ENCODE peak calls at places on chromosomes 12 and 14, in five cellular contexts. N is breast epithelium, P is A549, K is suprapubic skin, F is Peyer's patch. T is an unnamed sample.

GRCh38 chr12:30546121-30546520 is 149.5 kb downstream of the IPO8 start:
- DNase-seq in N (no peak), P (peak), K (no peak), F (no peak), T (no peak)

GRCh38 chr12:50633950-50634349 is 129.2 kb downstream of the DIP2B start:
- DNase-seq in N (no peak), P (no peak), K (no peak), F (no peak), T (no peak)

GRCh38 chr12:105945935-105946334 is 192.8 kb downstream of the NUAK1 start:
- DNase-seq in N (no peak), P (no peak), K (no peak), F (no peak), T (no peak)

GRCh38 chr14:50003213-50004021 is 110.5 kb downstream of the ARF6 start:
- DNase-seq in N (peak), P (peak), K (peak), F (peak), T (peak)

GRCh38 chr12:48969847-48970701 is 1.5 kb downstream of the WNT10B start:
- DNase-seq in N (no peak), P (no peak), K (no peak), F (no peak), T (no peak)

GRCh38 chr12:48084841-48085460 is 20.9 kb downstream of the SENP1 start:
- DNase-seq in N (no peak), P (no peak), K (no peak), F (no peak), T (no peak)

GRCh38 chr12:104702565-104703139 is 245.9 kb downstream of the CHST11 start:
- DNase-seq in N (peak), P (no peak), K (peak), F (no peak), T (peak)

GRCh38 chr12:6069452-6070093 is 54.9 kb downstream of the VWF start:
- DNase-seq in N (no peak), P (no peak), K (no peak), F (no peak), T (no peak)

GRCh38 chr14:22980672-22981089 is 1.7 kb downstream of the AJUBA start:
- DNase-seq in N (peak), P (peak), K (peak), F (no peak), T (no peak)

GRCh38 chr12:123027726-123028445 is 47.4 kb downstream of the ARL6IP4 start:
- DNase-seq in N (no peak), P (no peak), K (no peak), F (no peak), T (no peak)

GRCh38 chr12:77796775-77797174 is 33.9 kb upstream of the NAV3 start:
- DNase-seq in N (no peak), P (no peak), K (no peak), F (no peak), T (no peak)

GRCh38 chr14:94473666-94474410 is 2.2 kb downstream of the SERPINA9 start:
- DNase-seq in N (peak), P (no peak), K (no peak), F (no peak), T (no peak)

GRCh38 chr12:100166232-100166631 is 23.6 kb upstream of the BLTP3B start:
- DNase-seq in N (no peak), P (no peak), K (no peak), F (no peak), T (no peak)

GRCh38 chr14:64209428-64210165 is 84.6 kb downstream of the ESR2 start:
- DNase-seq in N (no peak), P (no peak), K (no peak), F (peak), T (peak)

GRCh38 chr12:7101047-7101693 is 7.8 kb downstream of the C1RL start:
- DNase-seq in N (no peak), P (no peak), K (peak), F (no peak), T (peak)

GRCh38 chr14:74599946-74600345 is 12.1 kb downstream of the LTBP2 start:
- DNase-seq in N (no peak), P (no peak), K (no peak), F (no peak), T (no peak)

GRCh38 chr12:54383041-54383609 is 1.4 kb downstream of the ZNF385A start:
- DNase-seq in N (no peak), P (peak), K (no peak), F (no peak), T (no peak)

GRCh38 chr14:91227183-91227628 is 17.3 kb downstream of the GPR68 start:
- DNase-seq in N (no peak), P (no peak), K (no peak), F (no peak), T (no peak)

GRCh38 chr12:46831335-46832083 is 5.7 kb upstream of the SLC38A4 start:
- DNase-seq in N (no peak), P (no peak), K (peak), F (no peak), T (peak)

GRCh38 chr12:110351119-110351518 is 52.4 kb downstream of the ANAPC7 start:
- DNase-seq in N (no peak), P (no peak), K (no peak), F (no peak), T (no peak)

GRCh38 chr14:98808494-98809407 is 463.2 kb downstream of the BCL11B start:
- DNase-seq in N (peak), P (no peak), K (no peak), F (no peak), T (peak)

GRCh38 chr14:95522556-95522955 is 6.1 kb upstream of the SYNE3 start:
- DNase-seq in N (no peak), P (no peak), K (no peak), F (no peak), T (no peak)

GRCh38 chr12:130031571-130032189 is 127.9 kb upstream of the TMEM132D start:
- DNase-seq in N (no peak), P (peak), K (no peak), F (no peak), T (peak)

GRCh38 chr12:95548539-95549391 is 2.5 kb downstream of the USP44 start:
- DNase-seq in N (peak), P (peak), K (peak), F (peak), T (peak)

GRCh38 chr12:29282452-29282851 is 98.5 kb downstream of the ERGIC2 start:
- DNase-seq in N (no peak), P (no peak), K (no peak), F (no peak), T (no peak)

GRCh38 chr14:47391105-47391504 is 284.3 kb downstream of the MDGA2 start:
- DNase-seq in N (no peak), P (no peak), K (no peak), F (no peak), T (no peak)

GRCh38 chr12:110780448-110780847 is 37.8 kb upstream of the PPP1CC start:
- DNase-seq in N (no peak), P (no peak), K (no peak), F (peak), T (no peak)

GRCh38 chr14:61561657-61562276 is 133.5 kb upstream of the HIF1A start:
- DNase-seq in N (peak), P (peak), K (peak), F (no peak), T (peak)

GRCh38 chr14:50013198-50013918 is 103.0 kb downstream of the VCPKMT start:
- DNase-seq in N (peak), P (no peak), K (no peak), F (no peak), T (no peak)

GRCh38 chr14:101947577-101947903 is 16.8 kb upstream of the DYNC1H1 start:
- DNase-seq in N (no peak), P (no peak), K (no peak), F (no peak), T (no peak)

GRCh38 chr14:100345711-100346110 is 22.6 kb downstream of the SLC25A47 start:
- DNase-seq in N (no peak), P (no peak), K (no peak), F (no peak), T (no peak)

GRCh38 chr14:64501326-64502171 is 2.1 kb downstream of the ZBTB25 start:
- DNase-seq in N (peak), P (peak), K (peak), F (no peak), T (peak)

GRCh38 chr12:119239040-119239439 is 60.3 kb downstream of the HSPB8 start:
- DNase-seq in N (no peak), P (no peak), K (no peak), F (no peak), T (no peak)

GRCh38 chr12:18250313-18250916 is 10.9 kb upstream of the PIK3C2G start:
- DNase-seq in N (no peak), P (peak), K (no peak), F (no peak), T (no peak)

GRCh38 chr14:60249321-60250251 is 565 bp downstream of the PPM1A start:
- DNase-seq in N (peak), P (peak), K (peak), F (peak), T (peak)

GRCh38 chr12:79897617-79898016 is 37.3 kb downstream of the PPP1R12A start:
- DNase-seq in N (no peak), P (peak), K (no peak), F (no peak), T (no peak)

GRCh38 chr12:79895041-79895440 is 39.9 kb downstream of the PPP1R12A start:
- DNase-seq in N (no peak), P (no peak), K (no peak), F (no peak), T (no peak)

GRCh38 chr12:79891506-79892162 is 43.3 kb downstream of the PPP1R12A start:
- DNase-seq in N (no peak), P (no peak), K (no peak), F (no peak), T (no peak)

GRCh38 chr12:79900199-79900598 is 34.7 kb downstream of the PPP1R12A start:
- DNase-seq in N (no peak), P (no peak), K (no peak), F (no peak), T (no peak)

DNA sequence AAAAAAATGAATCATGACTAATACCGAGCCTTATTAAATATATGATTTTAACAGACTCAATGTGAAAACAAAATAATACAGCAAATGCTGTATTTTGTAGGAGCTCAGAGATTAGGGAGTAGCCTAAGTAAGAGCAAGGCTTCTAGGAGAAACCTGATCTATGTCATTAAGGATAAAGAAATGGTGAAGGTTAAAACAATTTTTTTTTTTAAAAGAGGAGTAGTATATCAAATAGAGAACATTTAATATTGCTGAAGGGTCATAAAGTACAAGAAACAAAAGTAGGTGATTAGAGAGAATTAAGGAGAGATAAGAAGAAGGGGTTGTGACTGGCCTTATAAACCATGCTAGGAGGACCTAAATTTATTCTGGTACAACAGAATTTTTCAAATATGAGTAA is 39.1 kb downstream of the PPP1R12A start:
- DNase-seq in N (no peak), P (no peak), K (no peak), F (no peak), T (no peak)
- H3K27ac ChIP-seq in N (peak), P (no peak), K (no peak), F (no peak), T (no peak)

DNA sequence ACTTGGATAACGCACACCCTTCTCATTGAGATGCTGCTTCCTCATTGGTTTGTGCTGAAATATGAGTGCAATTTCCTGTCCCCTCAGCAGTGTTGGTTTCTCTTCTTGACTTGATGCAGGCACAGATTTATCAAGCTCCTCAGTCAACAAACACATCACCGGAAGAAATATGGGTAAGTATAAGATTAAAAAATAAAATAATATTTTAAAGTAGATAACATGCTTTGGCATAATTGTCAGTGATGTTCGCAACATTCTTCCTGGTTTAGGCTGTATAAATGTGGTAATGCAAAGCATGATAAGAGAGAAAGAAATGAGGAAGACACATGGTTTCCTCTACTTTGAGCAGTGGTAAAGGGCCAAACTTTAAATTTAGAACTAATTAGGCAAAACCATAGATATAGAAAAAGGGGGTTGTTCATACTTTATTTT is at the start of gene GPR65:
- DNase-seq in N (no peak), P (no peak), K (no peak), F (peak), T (no peak)
- TF ChIP-seq POLR2A in N (no peak), P (no peak), K (peak), F (peak), T (no peak)

DNA sequence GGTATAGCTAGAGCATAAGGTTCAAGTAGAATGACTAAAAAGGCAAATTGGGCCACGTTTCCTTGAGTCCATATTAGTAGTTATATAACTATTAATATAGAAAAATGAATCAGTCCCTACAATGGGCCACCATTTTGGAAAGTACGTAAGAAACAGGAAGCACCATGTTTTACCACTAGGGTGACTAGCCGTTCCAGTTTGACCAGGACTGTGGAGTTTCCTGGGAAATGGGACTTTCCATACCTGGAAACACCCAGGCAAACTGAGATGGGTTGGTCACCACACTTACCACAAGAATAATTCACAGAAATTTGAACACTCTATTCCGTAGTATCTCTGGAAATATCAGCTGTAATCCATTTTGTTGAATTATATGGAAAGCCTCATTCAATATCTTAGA is 2.1 kb upstream of the MAGOHB start:
- DNase-seq in N (no peak), P (peak), K (no peak), F (no peak), T (no peak)
- TF ChIP-seq CTCF in N (no peak), P (no peak), K (no peak), F (no peak), T (no peak)

DNA sequence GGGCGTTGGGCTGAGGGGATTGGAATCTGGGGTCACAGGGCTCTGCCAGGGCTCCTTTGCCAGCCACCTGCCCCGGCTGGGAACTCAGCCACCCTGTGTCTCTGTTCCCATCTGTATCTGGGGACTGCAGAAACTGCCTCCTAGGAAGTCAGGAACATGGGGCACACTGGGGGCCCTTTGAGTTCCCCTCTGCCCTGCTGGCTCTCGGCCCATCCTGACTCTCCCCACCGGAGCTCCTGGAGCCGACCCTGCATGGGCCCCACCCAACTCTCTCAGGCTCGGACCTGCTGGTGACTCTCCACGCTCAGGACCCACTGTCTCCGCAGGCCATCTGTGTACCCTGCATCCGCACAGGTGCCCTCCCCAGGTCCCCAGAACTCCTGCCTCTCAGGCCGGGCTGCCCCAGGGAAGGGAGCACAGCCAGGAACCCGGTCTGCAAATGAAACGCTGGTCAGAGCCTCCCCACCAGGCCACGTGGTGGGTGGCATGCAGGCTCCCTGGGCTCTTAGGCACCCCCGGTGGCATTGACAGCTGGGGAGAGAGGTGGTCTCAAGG is 82.8 kb downstream of the KIF26A start:
- DNase-seq in N (no peak), P (no peak), K (no peak), F (no peak), T (no peak)
- H3K27ac ChIP-seq in N (no peak), P (no peak), K (no peak), F (no peak), T (no peak)